ENCODE peak calls at places on chromosomes 3 and 15, in ten cellular contexts. X is epithelial cell of esophagus, U is lower leg skin, K is A549, J is transverse colon, F is psoas muscle, Z is retinal pigment epithelial cell, T is astrocyte of the spinal cord, H is heart right ventricle, O is keratinocyte. Q is an unnamed sample.

GRCh38 chr3:152669560-152669959 is 165.4 kb upstream of the P2RY1 start:
- DNase-seq in O (no peak), K (no peak), F (no peak), H (no peak), X (no peak), J (no peak), U (no peak), T (no peak), Z (no peak), Q (no peak)

GRCh38 chr3:121894191-121894990 is at the start of gene SLC15A2:
- DNase-seq in K (no peak), U (no peak), H (peak), Z (peak), O (no peak), J (no peak), F (no peak), T (peak), X (no peak), Q (no peak)

GRCh38 chr15:78726870-78727551 is 84.3 kb downstream of the ADAMTS7 start:
- DNase-seq in F (no peak), K (peak), X (peak), O (no peak), T (peak), U (no peak), H (no peak), Z (no peak), J (peak), Q (no peak)

GRCh38 chr3:100216713-100217112 is 44.1 kb upstream of the TBC1D23 start:
- DNase-seq in J (no peak), K (no peak), T (peak), Z (no peak), O (no peak), U (no peak), H (no peak), X (no peak), F (no peak), Q (peak)

GRCh38 chr3:13705702-13706280 is 156.9 kb downstream of the FBLN2 start:
- DNase-seq in X (no peak), F (no peak), Z (no peak), K (no peak), U (no peak), J (no peak), T (no peak), H (no peak), O (no peak), Q (no peak)

GRCh38 chr3:146715176-146715575 is 110.0 kb upstream of the PLSCR5 start:
- DNase-seq in X (peak), F (no peak), H (no peak), Z (peak), J (no peak), O (no peak), T (peak), K (no peak), U (no peak), Q (peak)

GRCh38 chr3:97291901-97292300 is 472.7 kb upstream of the ARL6 start:
- DNase-seq in Z (no peak), O (no peak), H (no peak), T (no peak), U (no peak), F (no peak), X (no peak), J (no peak), K (no peak), Q (no peak)

GRCh38 chr3:41265823-41266273 is 66.5 kb downstream of the CTNNB1 start:
- DNase-seq in J (no peak), X (no peak), O (no peak), Z (peak), F (no peak), U (no peak), K (peak), H (no peak), T (peak), Q (peak)

GRCh38 chr15:39247574-39247973 is 333.3 kb upstream of the THBS1 start:
- DNase-seq in H (no peak), O (no peak), F (no peak), T (peak), U (no peak), Z (no peak), K (no peak), X (no peak), J (no peak), Q (peak)

GRCh38 chr3:101850327-101851048 is 1.2 kb downstream of the NFKBIZ start:
- DNase-seq in Z (no peak), O (no peak), T (peak), X (no peak), K (no peak), H (no peak), J (no peak), U (no peak), F (no peak), Q (peak)

GRCh38 chr3:77668398-77668797 is 628.5 kb downstream of the ROBO2 start:
- DNase-seq in H (no peak), U (no peak), Z (no peak), F (no peak), T (no peak), K (no peak), J (no peak), X (no peak), O (no peak), Q (no peak)

GRCh38 chr3:116256843-116257485 is 188.3 kb downstream of the LSAMP start:
- DNase-seq in T (no peak), H (no peak), J (no peak), K (no peak), U (no peak), O (no peak), Z (no peak), F (no peak), X (no peak), Q (peak)

GRCh38 chr3:37668431-37668830 is 193.2 kb upstream of the CTDSPL start:
- DNase-seq in T (no peak), U (peak), K (no peak), O (no peak), X (peak), H (peak), Z (no peak), F (no peak), J (no peak), Q (peak)

GRCh38 chr15:74135041-74135565 is 4.7 kb downstream of the ISLR2 start:
- DNase-seq in X (no peak), K (no peak), O (no peak), Z (no peak), H (no peak), J (no peak), F (no peak), U (no peak), T (no peak), Q (no peak)

GRCh38 chr3:9340450-9341009 is 22.3 kb upstream of the THUMPD3 start:
- DNase-seq in T (peak), J (no peak), X (peak), Z (no peak), O (no peak), F (no peak), K (peak), U (no peak), H (no peak), Q (peak)

GRCh38 chr15:23516866-23517265 is 48.6 kb upstream of the MKRN3 start:
- DNase-seq in T (no peak), J (no peak), H (no peak), U (no peak), O (no peak), X (no peak), K (no peak), F (no peak), Z (no peak), Q (no peak)

GRCh38 chr3:160450846-160451245 is 1.3 kb upstream of the TRIM59 start:
- DNase-seq in K (no peak), U (no peak), Z (peak), O (no peak), J (no peak), X (no peak), H (no peak), F (no peak), T (peak), Q (peak)

GRCh38 chr3:160447544-160447943 is 2.0 kb downstream of the TRIM59 start:
- DNase-seq in H (no peak), X (peak), K (no peak), Z (no peak), U (no peak), O (no peak), T (peak), J (no peak), F (no peak), Q (peak)

GRCh38 chr3:160448845-160449659 is 534 bp downstream of the TRIM59 start:
- DNase-seq in T (peak), K (peak), O (no peak), U (no peak), H (peak), J (no peak), F (no peak), X (peak), Z (no peak), Q (peak)

GRCh38 chr3:160451602-160452001 is 2.0 kb upstream of the TRIM59 start:
- DNase-seq in X (no peak), F (no peak), O (no peak), Z (no peak), H (no peak), J (no peak), U (no peak), T (no peak), K (no peak), Q (peak)

DNA sequence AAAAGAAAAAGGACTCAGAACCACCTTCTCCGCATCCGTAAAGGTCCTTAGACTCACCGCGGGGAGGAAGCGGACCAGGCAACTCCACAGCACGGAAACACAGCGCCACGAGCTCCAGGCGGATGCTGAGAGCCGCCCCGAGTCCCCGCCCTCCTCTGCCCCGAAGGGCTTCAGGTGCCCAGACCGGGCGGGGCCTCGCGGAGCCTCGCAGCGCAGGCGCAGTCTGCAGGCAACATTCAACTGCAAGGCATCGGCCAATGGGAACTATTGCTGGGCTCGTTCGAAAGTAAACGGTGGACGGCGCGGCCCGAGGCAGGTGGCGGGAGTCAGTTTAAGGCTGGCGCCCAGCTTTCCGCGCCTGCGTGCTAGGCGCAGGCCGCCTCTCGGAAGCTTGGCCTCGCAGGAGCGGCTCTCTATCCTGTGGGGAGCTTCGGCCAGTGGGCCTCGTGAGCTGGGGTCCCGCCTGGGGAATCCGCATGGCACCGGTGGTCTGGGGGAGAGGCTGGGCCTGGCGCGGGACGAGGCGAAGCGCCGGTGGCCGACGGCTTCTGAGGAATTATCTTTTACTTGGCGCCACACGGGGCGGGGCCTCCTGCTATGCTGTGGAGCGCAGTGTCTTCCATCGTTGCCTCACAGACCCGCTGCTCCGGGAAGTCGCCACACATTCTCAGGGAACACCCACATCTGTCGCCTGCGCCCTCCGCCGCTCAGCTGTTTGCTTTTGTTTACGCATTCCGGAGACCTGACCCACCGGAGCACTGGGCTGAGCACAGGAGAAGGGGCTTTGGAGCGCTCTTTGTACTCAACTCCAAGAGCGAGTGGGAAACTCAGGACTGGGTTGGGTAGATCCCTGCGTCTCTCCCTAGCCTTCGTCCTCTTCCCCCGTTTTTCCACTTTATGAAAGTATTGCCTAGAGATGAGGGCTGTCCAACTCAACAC is at the start of gene TRIM59:
- DNase-seq in T (peak), J (peak), Z (peak), H (peak), U (peak), O (peak), F (peak), X (peak), K (peak), Q (peak)
- TF ChIP-seq CTCF in T (peak), J (no peak), Z (peak), H (no peak), U (no peak), O (no peak), F (no peak), X (no peak), K (peak), Q (no peak)

GRCh38 chr15:31265871-31266711 is 60.5 kb upstream of the KLF13 start:
- DNase-seq in J (peak), O (no peak), Z (no peak), U (peak), K (no peak), F (peak), H (peak), X (no peak), T (no peak), Q (peak)

GRCh38 chr15:31268108-31268501 is 58.5 kb upstream of the KLF13 start:
- DNase-seq in H (peak), J (peak), Z (no peak), F (peak), X (no peak), K (no peak), T (no peak), O (no peak), U (peak), Q (no peak)

GRCh38 chr15:31267161-31268107 is 59.2 kb upstream of the KLF13 start:
- DNase-seq in K (no peak), Z (no peak), U (peak), T (no peak), F (peak), X (no peak), J (peak), H (peak), O (no peak), Q (no peak)

GRCh38 chr15:31265090-31265870 is 61.4 kb upstream of the KLF13 start:
- DNase-seq in F (peak), U (peak), T (no peak), Z (no peak), J (peak), K (no peak), X (no peak), H (peak), O (no peak), Q (no peak)

DNA sequence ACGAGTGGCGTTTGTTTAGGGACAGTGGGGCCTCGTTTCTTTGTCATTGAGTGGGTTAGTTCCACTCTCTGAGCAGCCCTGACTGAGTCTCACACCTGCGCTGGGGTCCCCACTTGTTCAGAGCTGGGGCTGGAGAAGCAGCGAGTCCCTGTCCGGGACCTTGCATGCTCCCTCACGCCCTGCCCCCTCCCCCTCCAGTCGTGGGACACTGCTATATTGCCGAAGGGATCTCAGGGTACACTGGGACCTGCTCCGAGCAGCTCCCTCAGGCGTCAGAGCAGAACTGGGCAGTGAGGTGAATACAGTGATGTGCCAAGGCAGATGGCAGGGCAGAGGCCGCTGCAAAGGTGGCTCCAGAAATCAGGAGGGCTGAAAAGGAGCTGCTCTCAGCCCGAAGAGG is 59.9 kb upstream of the KLF13 start:
- DNase-seq in J (peak), X (no peak), F (no peak), K (no peak), Z (no peak), H (peak), T (no peak), U (no peak), O (no peak), Q (no peak)
- H3K4me3 ChIP-seq in J (no peak), X (no peak), F (no peak), K (no peak), Z (no peak), H (no peak), T (no peak), U (no peak), O (no peak), Q (no peak)

GRCh38 chr15:26178821-26179220 is 315.7 kb upstream of the ATP10A start:
- DNase-seq in O (no peak), F (no peak), H (no peak), Z (no peak), K (no peak), J (no peak), U (no peak), T (no peak), X (no peak), Q (no peak)

GRCh38 chr15:26177816-26178215 is 314.7 kb upstream of the ATP10A start:
- DNase-seq in T (no peak), O (no peak), U (no peak), J (no peak), X (no peak), H (no peak), F (no peak), Z (no peak), K (no peak), Q (no peak)

GRCh38 chr15:26176831-26177230 is 313.7 kb upstream of the ATP10A start:
- DNase-seq in H (no peak), X (no peak), Z (no peak), T (no peak), K (no peak), F (no peak), J (no peak), U (no peak), O (no peak), Q (no peak)

GRCh38 chr15:26179906-26180305 is 316.8 kb upstream of the ATP10A start:
- DNase-seq in X (no peak), U (no peak), T (no peak), J (no peak), K (peak), Z (no peak), H (no peak), O (no peak), F (no peak), Q (no peak)
- TF ChIP-seq CTCF in X (no peak), U (no peak), T (no peak), J (no peak), K (no peak), Z (peak), H (peak), O (no peak), F (no peak), Q (no peak)

GRCh38 chr3:138947303-138948121 is 495 bp downstream of the FOXL2NB start:
- DNase-seq in H (no peak), J (no peak), U (no peak), Z (no peak), K (no peak), F (no peak), X (no peak), T (no peak), O (no peak), Q (peak)

GRCh38 chr3:138946554-138947302 is at the start of the genes FOXL2 and FOXL2NB:
- DNase-seq in Z (no peak), F (peak), H (no peak), J (no peak), T (peak), X (peak), O (no peak), U (no peak), K (peak), Q (peak)

GRCh38 chr3:138944136-138944658 is 2.7 kb downstream of the FOXL2 start:
- DNase-seq in Z (no peak), T (peak), O (no peak), F (no peak), X (no peak), U (no peak), K (no peak), H (no peak), J (no peak), Q (no peak)

GRCh38 chr3:138944842-138945645 is 1.9 kb downstream of the FOXL2 start:
- DNase-seq in O (no peak), Z (no peak), F (no peak), J (peak), K (no peak), X (peak), T (no peak), H (no peak), U (no peak), Q (peak)

GRCh38 chr3:138945646-138946553 is 1.0 kb downstream of the FOXL2 start:
- DNase-seq in O (no peak), X (peak), H (no peak), Z (no peak), J (peak), K (peak), T (peak), U (no peak), F (peak), Q (peak)
- H3K4me3 ChIP-seq in O (peak), X (peak), H (peak), Z (peak), J (no peak), K (peak), T (peak), U (peak), F (peak), Q (peak)

DNA sequence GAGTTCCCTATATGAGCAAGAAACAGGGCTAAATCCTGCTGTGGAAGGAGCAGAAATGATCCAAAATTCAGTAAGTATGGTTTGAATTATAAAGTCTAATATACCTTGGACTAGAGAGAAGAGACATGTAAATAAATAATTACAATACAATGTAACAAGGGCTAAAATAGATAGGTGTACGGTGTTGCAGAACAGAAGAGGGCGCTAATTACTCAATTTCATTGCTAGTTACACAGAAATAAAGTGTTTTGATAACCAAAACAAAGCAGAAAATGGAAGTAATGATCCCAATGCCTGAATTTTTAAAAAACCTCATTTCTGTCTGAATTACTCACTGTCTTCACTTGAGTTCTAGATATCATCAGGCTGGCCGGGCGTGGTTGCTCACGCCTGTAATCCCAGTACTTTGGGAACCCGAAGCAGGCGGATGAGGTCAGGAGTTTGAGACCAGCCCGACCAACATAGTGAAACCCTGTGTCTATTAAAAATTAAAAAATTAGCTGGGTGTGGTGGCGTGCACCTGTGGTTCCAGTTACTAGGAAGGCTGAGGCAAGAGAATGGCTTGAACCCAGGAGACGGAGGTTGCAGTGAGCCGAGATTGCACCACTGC is 8.3 kb upstream of the PLCH1 start:
- DNase-seq in Z (no peak), J (no peak), X (peak), H (no peak), F (no peak), T (peak), O (no peak), K (peak), U (no peak), Q (peak)
- TF ChIP-seq CTCF in Z (peak), J (peak), X (peak), H (no peak), F (peak), T (peak), O (peak), K (peak), U (no peak), Q (peak)

GRCh38 chr15:100350434-100351226 is 8.9 kb upstream of the ADAMTS17 start:
- DNase-seq in F (no peak), K (peak), T (peak), U (no peak), X (peak), J (peak), H (no peak), Z (no peak), O (no peak), Q (peak)

GRCh38 chr15:100346866-100347512 is 5.2 kb upstream of the ADAMTS17 start:
- DNase-seq in T (peak), F (no peak), J (no peak), H (no peak), Z (no peak), U (no peak), X (no peak), K (no peak), O (no peak), Q (no peak)

GRCh38 chr15:100348578-100348977 is 6.8 kb upstream of the ADAMTS17 start:
- DNase-seq in H (no peak), X (peak), J (no peak), F (no peak), U (no peak), O (no peak), T (no peak), Z (no peak), K (no peak), Q (no peak)

GRCh38 chr15:100349321-100349695 is 7.5 kb upstream of the ADAMTS17 start:
- DNase-seq in Z (no peak), F (no peak), T (no peak), K (no peak), J (no peak), O (no peak), X (no peak), H (no peak), U (no peak), Q (no peak)

GRCh38 chr15:100349696-100350433 is 8.1 kb upstream of the ADAMTS17 start:
- DNase-seq in O (peak), K (peak), F (peak), U (peak), T (peak), Z (peak), J (peak), X (peak), H (peak), Q (peak)
- H3K4me3 ChIP-seq in O (peak), K (peak), F (peak), U (peak), T (peak), Z (peak), J (peak), X (peak), H (peak), Q (peak)

GRCh38 chr3:52136513-52136912 is 17.7 kb downstream of the POC1A start:
- DNase-seq in U (peak), T (peak), F (peak), K (no peak), Z (no peak), H (no peak), X (no peak), J (no peak), O (no peak), Q (peak)
- TF ChIP-seq CTCF in U (no peak), T (no peak), F (no peak), K (no peak), Z (no peak), H (no peak), X (no peak), J (no peak), O (no peak), Q (no peak)

Q was measured in AG10803.